ENCODE peak calls at places on chromosomes 6 and 20, in six cellular contexts. R, W, T, O, V and L are unnamed samples. For H3K4me1, the result is how much of the 10 kb centered on the place peaks cover.

GRCh38 chr6:24825130-24825630 is 26.5 kb upstream of the ARMH2 start:
- DNase-seq in R (no peak), W (no peak), T (no peak), O (no peak), V (no peak), L (no peak)

GRCh38 chr6:26501482-26501986 is 1.4 kb downstream of the BTN1A1 start:
- DNase-seq in R (peak), W (no peak), T (no peak), O (peak), V (peak), L (peak)

GRCh38 chr6:143210420-143210819 is 149.7 kb downstream of the AIG1 start:
- DNase-seq in R (no peak), W (no peak), T (no peak), O (no peak), V (no peak), L (no peak)

GRCh38 chr6:107310362-107310761 is 149.0 kb downstream of the PDSS2 start:
- DNase-seq in R (no peak), W (no peak), T (no peak), O (no peak), V (no peak), L (no peak)

GRCh38 chr6:1792989-1793388 is 183.3 kb downstream of the FOXC1 start:
- DNase-seq in R (no peak), W (peak), T (no peak), O (peak), V (no peak), L (no peak)

GRCh38 chr6:113644861-113645575 is 212.1 kb upstream of the MARCKS start:
- DNase-seq in R (no peak), W (no peak), T (no peak), O (peak), V (no peak), L (no peak)

GRCh38 chr6:84657486-84657885 is 106.9 kb downstream of the TBX18 start:
- DNase-seq in R (no peak), W (no peak), T (no peak), O (no peak), V (no peak), L (no peak)

GRCh38 chr6:32410906-32411305 is 3.9 kb upstream of the BTNL2 start:
- DNase-seq in R (no peak), W (no peak), T (no peak), O (no peak), V (no peak), L (no peak)

GRCh38 chr6:156557269-156557885 is 219.8 kb upstream of the ARID1B start:
- DNase-seq in R (peak), W (no peak), T (no peak), O (peak), V (peak), L (no peak)

GRCh38 chr6:35035481-35036030 is 105.6 kb downstream of the TCP11 start:
- DNase-seq in R (no peak), W (no peak), T (no peak), O (no peak), V (no peak), L (no peak)

GRCh38 chr6:158157064-158157764 is 10.8 kb downstream of the SERAC1 start:
- DNase-seq in R (no peak), W (no peak), T (no peak), O (no peak), V (no peak), L (no peak)

GRCh38 chr6:158328446-158328845 is 16.2 kb downstream of the TULP4 start:
- DNase-seq in R (no peak), W (no peak), T (no peak), O (no peak), V (no peak), L (no peak)

GRCh38 chr6:132813173-132813856 is 1.1 kb upstream of the RPS12 start:
- DNase-seq in R (peak), W (peak), T (peak), O (no peak), V (peak), L (peak)

GRCh38 chr20:12827796-12828406 is 180.9 kb upstream of the SPTLC3 start:
- DNase-seq in R (no peak), W (no peak), T (no peak), O (no peak), V (no peak), L (no peak)

GRCh38 chr6:444653-445275 is 53.2 kb downstream of the IRF4 start:
- DNase-seq in R (no peak), W (no peak), T (no peak), O (no peak), V (no peak), L (no peak)

GRCh38 chr6:168131464-168132415 is 52.7 kb upstream of the FRMD1 start:
- DNase-seq in R (no peak), W (no peak), T (peak), O (no peak), V (no peak), L (no peak)

GRCh38 chr20:63367446-63368055 is 6.4 kb upstream of the CHRNA4 start:
- DNase-seq in R (no peak), W (no peak), T (peak), O (no peak), V (no peak), L (no peak)
- H3K4me3 ChIP-seq in R (no peak), W (no peak), T (no peak), O (no peak), V (no peak), L (no peak)

DNA sequence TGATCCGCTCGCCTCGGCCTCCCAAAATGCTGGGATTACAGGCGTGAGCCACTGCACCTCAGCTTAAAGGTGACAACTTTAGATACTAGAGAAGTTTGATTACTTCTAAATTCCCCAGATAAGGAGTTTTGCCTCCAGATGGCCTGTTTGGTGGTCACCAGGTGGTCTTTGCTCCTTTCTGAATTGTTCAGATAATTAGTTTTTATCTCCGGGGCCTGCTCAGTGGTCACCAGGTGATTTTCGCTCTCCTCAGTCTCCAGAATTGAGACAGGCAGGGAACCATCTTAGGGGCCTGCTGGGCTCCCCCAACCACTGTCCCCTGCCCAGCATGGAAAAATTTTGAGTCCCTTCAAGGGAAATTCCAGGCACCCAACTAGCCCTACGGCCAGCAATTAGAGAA is 62.6 kb downstream of the GPR6 start:
- DNase-seq in R (no peak), W (no peak), T (no peak), O (no peak), V (no peak), L (no peak)
- H3K4me1 ChIP-seq in R (under half), W (under half), T (under half), O (under half), V (under half), L (under half)

GRCh38 chr6:79713701-79714322 is 82.7 kb downstream of the SH3BGRL2 start:
- DNase-seq in R (peak), W (peak), T (peak), O (peak), V (peak), L (peak)

GRCh38 chr6:79712616-79713015 is 81.5 kb downstream of the SH3BGRL2 start:
- DNase-seq in R (no peak), W (no peak), T (no peak), O (no peak), V (no peak), L (no peak)

GRCh38 chr6:79712144-79712543 is 81.0 kb downstream of the SH3BGRL2 start:
- DNase-seq in R (no peak), W (no peak), T (no peak), O (no peak), V (no peak), L (no peak)

GRCh38 chr6:79710127-79710526 is 79.0 kb downstream of the SH3BGRL2 start:
- DNase-seq in R (no peak), W (no peak), T (no peak), O (no peak), V (no peak), L (no peak)

GRCh38 chr6:79711167-79711566 is 80.0 kb downstream of the SH3BGRL2 start:
- DNase-seq in R (no peak), W (no peak), T (no peak), O (no peak), V (no peak), L (no peak)
- H3K27ac ChIP-seq in R (no peak), W (no peak), T (no peak), O (no peak), V (no peak), L (no peak)

GRCh38 chr6:31272856-31273626 is 1.1 kb upstream of the HLA-C start:
- DNase-seq in R (no peak), W (peak), T (no peak), O (no peak), V (no peak), L (no peak)
- H3K4me3 ChIP-seq in R (peak), W (peak), T (no peak), O (no peak), V (peak), L (no peak)

GRCh38 chr6:15401120-15401519 is 155.3 kb downstream of the JARID2 start:
- DNase-seq in R (no peak), W (no peak), T (no peak), O (no peak), V (no peak), L (no peak)

GRCh38 chr6:15401769-15402250 is 155.9 kb downstream of the JARID2 start:
- DNase-seq in R (no peak), W (no peak), T (no peak), O (no peak), V (no peak), L (no peak)

GRCh38 chr6:15400572-15401004 is 154.7 kb downstream of the JARID2 start:
- DNase-seq in R (peak), W (no peak), T (peak), O (peak), V (peak), L (peak)

GRCh38 chr6:15403094-15403493 is 157.2 kb downstream of the JARID2 start:
- DNase-seq in R (no peak), W (no peak), T (no peak), O (no peak), V (no peak), L (no peak)

GRCh38 chr6:15402401-15403045 is 156.7 kb downstream of the JARID2 start:
- DNase-seq in R (no peak), W (no peak), T (no peak), O (peak), V (no peak), L (no peak)
- H3K4me1 ChIP-seq in R (half or more), W (under half), T (under half), O (under half), V (half or more), L (under half)

GRCh38 chr6:141401168-141401567 is 731.6 kb upstream of the GJE1 start:
- DNase-seq in R (no peak), W (no peak), T (no peak), O (no peak), V (no peak), L (no peak)
- H3K27ac ChIP-seq in R (peak), W (no peak), T (no peak), O (no peak), V (no peak), L (no peak)

GRCh38 chr6:124983383-124983782 is 21.1 kb downstream of the RNF217 start:
- DNase-seq in R (no peak), W (no peak), T (no peak), O (no peak), V (no peak), L (no peak)
- H3K4me3 ChIP-seq in R (no peak), W (no peak), T (no peak), O (no peak), V (no peak), L (no peak)

GRCh38 chr20:32527052-32527446 is 58.1 kb downstream of the NOL4L start:
- DNase-seq in R (no peak), W (no peak), T (no peak), O (no peak), V (no peak), L (no peak)
- H3K4me1 ChIP-seq in R (under half), W (under half), T (under half), O (under half), V (half or more), L (under half)